ENCODE peak calls at places on chromosomes 13 and 19, in nine cellular contexts. P is small intestine, S is right atrium auricular region, B is mesenchymal stem cell, I is neuronal stem cell, A is tibial nerve, X is upper lobe of right lung, V is adrenal gland, J is left ventricle myocardium inferior. N is an unnamed sample.

GRCh38 chr13:25881946-25882574 is 169.8 kb downstream of the SHISA2 start:
- DNase-seq in P (no peak), I (peak; percentile 63), B (peak; percentile 74), V (no peak), A (no peak), S (no peak), J (no peak), X (no peak), N (peak; percentile 50)

GRCh38 chr19:48844472-48844871 is 8.2 kb upstream of the HSD17B14 start:
- DNase-seq in B (peak; percentile 83), V (no peak), A (no peak), X (no peak), P (no peak), I (no peak), J (no peak), S (no peak), N (no peak)

GRCh38 chr19:8017808-8018207 is 12.4 kb upstream of the ELAVL1 start:
- DNase-seq in P (peak; percentile 82), J (no peak), V (no peak), B (no peak), X (no peak), I (no peak), S (no peak), A (no peak), N (no peak)

GRCh38 chr19:36916991-36917390 is 859 bp downstream of the ZNF568 start:
- DNase-seq in B (no peak), P (no peak), S (no peak), J (no peak), V (peak; percentile 17), X (no peak), A (no peak), I (peak; percentile 0), N (peak; percentile 46)

GRCh38 chr13:21671793-21672680 is 1.2 kb downstream of the FGF9 start:
- DNase-seq in I (peak; percentile 20), B (no peak), A (no peak), P (peak; percentile 18), X (no peak), J (no peak), V (no peak), S (no peak), N (no peak)

GRCh38 chr13:32905063-32905863 is 111.0 kb upstream of the KL start:
- DNase-seq in J (no peak), V (no peak), B (no peak), P (no peak), S (no peak), X (no peak), A (no peak), I (no peak), N (no peak)

GRCh38 chr13:39910833-39911232 is 255.4 kb downstream of the COG6 start:
- DNase-seq in S (peak; percentile 65), I (no peak), X (no peak), P (no peak), A (no peak), J (peak; percentile 35), V (no peak), B (no peak), N (peak; percentile 72)

GRCh38 chr13:63492604-63493003 is 2077.0 kb upstream of the PCDH20 start:
- DNase-seq in X (no peak), B (no peak), A (no peak), P (no peak), S (no peak), V (no peak), J (no peak), I (no peak), N (no peak)

GRCh38 chr13:45799451-45799850 is 52.1 kb downstream of the SIAH3 start:
- DNase-seq in A (no peak), J (peak; percentile 48), P (no peak), V (no peak), B (no peak), I (no peak), X (no peak), S (peak; percentile 40), N (no peak)

GRCh38 chr19:5103061-5103701 is 134.3 kb downstream of the KDM4B start:
- DNase-seq in V (peak; percentile 91), S (peak; percentile 62), J (peak; percentile 61), X (no peak), A (peak; percentile 32), B (no peak), I (no peak), P (no peak), N (no peak)

DNA sequence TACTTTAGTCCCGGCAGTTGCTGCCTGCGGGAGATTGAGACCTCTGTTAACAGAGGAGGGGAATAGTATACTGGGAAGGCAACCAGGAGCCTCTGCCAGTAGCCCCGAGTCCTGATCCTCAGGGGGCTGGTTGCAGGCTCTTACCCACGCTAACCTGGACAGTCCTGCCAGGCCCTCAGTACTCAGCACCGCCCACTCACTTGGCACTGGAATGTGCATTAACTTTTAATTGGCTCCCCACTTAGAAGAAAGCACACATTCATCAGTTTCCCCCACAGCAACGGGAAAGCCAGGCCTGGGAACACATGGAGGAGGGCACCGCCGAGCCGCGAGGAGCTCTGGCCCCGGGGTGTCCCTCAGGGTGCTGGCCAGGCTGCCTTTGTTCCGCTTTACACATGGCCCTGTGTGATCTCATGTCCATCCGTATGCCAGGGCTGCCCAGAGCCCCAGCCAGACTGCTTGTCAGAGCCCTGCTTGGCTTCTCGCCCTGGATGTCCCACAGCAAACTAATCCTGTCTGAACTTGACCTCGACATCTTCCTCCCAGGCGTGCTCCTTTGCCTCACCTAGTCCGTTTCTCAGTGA is 14.2 kb downstream of the BCKDHA start:
- DNase-seq in X (no peak), S (no peak), B (no peak), J (peak; percentile 80), A (no peak), P (no peak), I (no peak), V (peak; percentile 68), N (no peak)
- H3K36me3 ChIP-seq in X (peaks cover 43% of the 10 kb centered on the region), S (peaks cover 34% of the 10 kb centered on the region), B (peaks cover 55% of the 10 kb centered on the region), J (peaks cover 41% of the 10 kb centered on the region), A (no peaks in the 10 kb centered on the region), P (peaks cover 4% of the 10 kb centered on the region), I (peaks cover 24% of the 10 kb centered on the region), V (no peaks in the 10 kb centered on the region), N (peaks cover 12% of the 10 kb centered on the region)

GRCh38 chr19:47035127-47035494 is 13.3 kb downstream of the TMEM160 start:
- DNase-seq in V (no peak), A (no peak), J (no peak), S (no peak), X (no peak), I (no peak), B (no peak), P (peak; percentile 11), N (no peak)
- H3K27ac ChIP-seq in V (no peak overlapping the region), A (no peak overlapping the region), J (no peak overlapping the region), S (no peak overlapping the region), X (no peak overlapping the region), I (peak overlapping the region; percentile 16), B (no peak overlapping the region), P (peak overlapping the region; percentile 17), N (no peak overlapping the region)

GRCh38 chr13:40943073-40943472 is 76.0 kb downstream of the ELF1 start:
- DNase-seq in B (no peak), S (no peak), X (no peak), V (no peak), I (no peak), P (no peak), J (no peak), A (no peak), N (peak; percentile 28)
- H3K36me3 ChIP-seq in B (peaks cover 15% of the 10 kb centered on the region), S (peaks cover 76% of the 10 kb centered on the region), X (peaks cover 94% of the 10 kb centered on the region), V (no peaks in the 10 kb centered on the region), I (peaks cover 2% of the 10 kb centered on the region), P (peaks cover 21% of the 10 kb centered on the region), J (peaks cover 96% of the 10 kb centered on the region), A (no peaks in the 10 kb centered on the region), N (peaks cover 20% of the 10 kb centered on the region)

GRCh38 chr19:50601407-50602088 is 33.3 kb upstream of the LRRC4B start:
- DNase-seq in P (no peak), V (no peak), B (no peak), X (no peak), A (no peak), S (no peak), I (no peak), J (no peak), N (no peak)
- H3K27ac ChIP-seq in P (no peak overlapping the region), V (no peak overlapping the region), B (no peak overlapping the region), X (no peak overlapping the region), A (no peak overlapping the region), S (no peak overlapping the region), I (no peak overlapping the region), J (no peak overlapping the region), N (no peak overlapping the region)

GRCh38 chr19:944171-944567 is 18.3 kb downstream of the ARID3A start:
- DNase-seq in J (no peak), V (peak; percentile 49), X (no peak), P (peak; percentile 89), S (no peak), B (no peak), A (no peak), I (no peak), N (no peak)

GRCh38 chr19:943551-944170 is 17.8 kb downstream of the ARID3A start:
- DNase-seq in V (no peak), J (no peak), S (no peak), B (no peak), X (no peak), I (no peak), A (no peak), P (no peak), N (no peak)

GRCh38 chr19:945401-946252 is 19.8 kb downstream of the ARID3A start:
- DNase-seq in J (no peak), S (no peak), I (no peak), A (no peak), B (no peak), V (no peak), X (no peak), P (no peak), N (no peak)

GRCh38 chr19:947090-947706 is 21.4 kb downstream of the ARID3A start:
- DNase-seq in B (no peak), X (no peak), P (no peak), A (no peak), I (no peak), S (no peak), J (no peak), V (no peak), N (no peak)

DNA sequence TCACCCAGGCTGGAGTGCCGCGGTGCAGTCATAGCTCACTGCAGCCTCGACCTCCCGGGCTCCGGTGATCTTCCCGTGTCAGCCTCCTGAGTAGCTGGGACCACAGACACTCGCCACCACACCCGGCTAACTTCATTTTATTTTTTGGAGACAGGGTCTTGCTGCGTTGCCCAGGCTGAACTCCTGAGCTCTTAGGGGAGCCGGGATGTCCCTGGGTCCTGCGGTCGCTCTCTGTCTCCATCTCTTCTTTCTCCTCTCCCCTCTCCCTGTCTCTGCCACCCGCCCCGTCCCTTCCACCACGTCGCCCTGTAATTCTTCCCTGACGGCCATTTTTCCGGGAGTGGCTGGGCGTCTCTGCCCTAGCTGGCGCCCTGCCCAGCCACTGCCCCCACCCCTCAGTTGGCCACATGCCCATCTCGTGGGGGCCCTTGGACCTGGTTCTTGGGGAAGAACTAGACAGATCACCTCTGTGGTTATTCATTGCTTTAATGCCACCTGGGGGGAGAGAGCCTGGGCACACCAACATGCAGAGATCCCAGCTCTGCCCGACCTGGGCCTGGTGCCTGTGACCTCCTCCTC is 18.9 kb downstream of the ARID3A start:
- DNase-seq in A (no peak), J (no peak), I (no peak), V (no peak), P (no peak), X (no peak), B (no peak), S (no peak), N (no peak)
- H3K36me3 ChIP-seq in A (no peaks in the 10 kb centered on the region), J (peaks cover 4% of the 10 kb centered on the region), I (peaks cover 25% of the 10 kb centered on the region), V (no peaks in the 10 kb centered on the region), P (no peaks in the 10 kb centered on the region), X (no peaks in the 10 kb centered on the region), B (peaks cover 86% of the 10 kb centered on the region), S (no peaks in the 10 kb centered on the region), N (peaks cover 7% of the 10 kb centered on the region)

N was measured in cardiac muscle cell.